ENCODE peak calls at places on chromosomes 6 and 20, in nine cellular contexts. I is heart left ventricle, N is A549, J is uterus, D is transverse colon, R is gastrocnemius medialis, M is ovary, X is IMR-90, L is HCT116. E is an unnamed sample. For H3K9me3 and H3K4me1, the result is how much of the 10 kb centered on the place peaks cover.

GRCh38 chr20:59386819-59387218 is 86.4 kb downstream of the EDN3 start:
- DNase-seq in I (no peak), N (no peak), J (no peak), D (no peak), R (no peak), M (no peak), X (no peak), L (no peak), E (no peak)

GRCh38 chr20:36082516-36082915 is 72.0 kb upstream of the EPB41L1 start:
- DNase-seq in I (no peak), N (peak), J (no peak), D (no peak), R (no peak), M (no peak), X (no peak), L (no peak), E (no peak)

GRCh38 chr20:41261790-41262717 is 55.5 kb downstream of the ZHX3 start:
- DNase-seq in I (no peak), N (no peak), J (no peak), D (no peak), R (no peak), M (no peak), X (peak), L (no peak), E (no peak)

GRCh38 chr20:1993986-1994385 is at the start of gene PDYN:
- DNase-seq in I (no peak), N (no peak), J (no peak), D (no peak), R (no peak), M (no peak), X (no peak), L (no peak), E (no peak)

GRCh38 chr20:25019381-25020155 is 27.0 kb upstream of the APMAP start:
- DNase-seq in I (peak), N (no peak), J (no peak), D (peak), R (peak), M (no peak), X (no peak), L (no peak), E (peak)

GRCh38 chr6:151154418-151154817 is 85.3 kb upstream of the AKAP12 start:
- DNase-seq in I (peak), N (peak), J (no peak), D (peak), R (no peak), M (peak), X (no peak), L (no peak), E (no peak)

GRCh38 chr20:24766826-24767622 is 182.0 kb upstream of the CST7 start:
- DNase-seq in I (no peak), N (no peak), J (no peak), D (no peak), R (no peak), M (peak), X (no peak), L (no peak), E (no peak)

GRCh38 chr6:13229205-13230085 is 98.9 kb downstream of the TBC1D7 start:
- DNase-seq in I (no peak), N (peak), J (no peak), D (no peak), R (no peak), M (no peak), X (no peak), L (peak), E (peak)

GRCh38 chr6:63923139-63923739 is 287.6 kb downstream of the PHF3 start:
- DNase-seq in I (no peak), N (peak), J (no peak), D (no peak), R (no peak), M (no peak), X (peak), L (peak), E (no peak)

GRCh38 chr6:35725721-35726438 is 11.0 kb upstream of the ARMC12 start:
- DNase-seq in I (peak), N (peak), J (peak), D (peak), R (peak), M (peak), X (no peak), L (no peak), E (peak)

GRCh38 chr20:5657190-5657872 is 92.9 kb upstream of the SHLD1 start:
- DNase-seq in I (peak), N (peak), J (peak), D (peak), R (peak), M (peak), X (peak), L (no peak), E (no peak)

GRCh38 chr6:107179004-107179403 is 63.7 kb upstream of the BEND3 start:
- DNase-seq in I (no peak), N (peak), J (no peak), D (no peak), R (no peak), M (no peak), X (peak), L (peak), E (no peak)

GRCh38 chr20:64108731-64109389 is 1.5 kb upstream of the NPBWR2 start:
- DNase-seq in I (peak), N (no peak), J (peak), D (peak), R (peak), M (peak), X (no peak), L (no peak), E (no peak)

GRCh38 chr20:23251779-23252178 is 98.8 kb upstream of the NXT1 start:
- DNase-seq in I (no peak), N (no peak), J (no peak), D (no peak), R (no peak), M (no peak), X (no peak), L (no peak), E (no peak)

GRCh38 chr6:455006-455585 is 63.5 kb downstream of the IRF4 start:
- DNase-seq in I (no peak), N (no peak), J (no peak), D (no peak), R (no peak), M (no peak), X (peak), L (no peak), E (no peak)

GRCh38 chr20:25750765-25751696 is 54.4 kb upstream of the ZNF337 start:
- DNase-seq in I (peak), N (peak), J (peak), D (peak), R (no peak), M (peak), X (peak), L (no peak), E (peak)

DNA sequence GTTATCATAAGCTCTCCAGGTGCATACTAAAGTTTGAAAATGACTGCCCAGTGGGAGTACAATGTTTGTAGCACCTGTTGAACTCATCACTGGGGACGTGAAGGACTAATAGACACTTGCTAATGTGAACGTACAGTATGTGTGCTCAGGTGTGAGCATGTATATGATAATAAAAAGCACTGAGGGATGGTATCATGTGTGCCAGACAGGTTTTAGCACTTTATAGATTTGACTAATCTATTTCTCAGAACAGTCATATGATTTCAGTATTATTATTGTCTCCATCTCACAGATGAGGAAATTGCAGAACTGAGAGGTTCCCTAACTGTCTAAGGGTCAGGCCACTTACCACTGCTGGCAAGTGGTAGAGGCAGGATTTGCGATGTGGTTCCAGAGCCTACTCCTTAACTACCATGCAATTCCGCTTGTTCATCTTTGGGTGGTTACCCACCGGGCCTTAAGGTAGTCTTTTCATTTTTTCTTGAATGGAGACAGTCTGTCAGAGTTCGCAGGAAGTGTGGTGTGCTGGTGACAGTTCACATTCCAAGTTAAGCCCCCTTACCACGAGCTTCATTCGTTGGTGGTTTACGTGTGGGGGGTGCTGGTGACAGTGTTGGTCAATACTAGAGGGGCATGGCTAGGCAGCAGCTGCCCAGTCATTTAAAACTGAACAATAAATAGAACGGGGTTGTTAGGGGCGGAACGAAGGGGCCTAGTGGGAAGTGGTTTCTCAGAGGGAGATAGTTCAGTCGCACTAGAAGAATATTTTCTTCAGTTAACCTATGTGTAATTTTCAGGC is 46.8 kb downstream of the RREB1 start:
- DNase-seq in I (no peak), N (no peak), J (no peak), D (no peak), R (no peak), M (no peak), X (no peak), L (no peak), E (no peak)
- TF ChIP-seq POLR2A in I (no peak), N (no peak), J (no peak), D (no peak), R (no peak), M (no peak), X (no peak), L (no peak), E (no peak)

DNA sequence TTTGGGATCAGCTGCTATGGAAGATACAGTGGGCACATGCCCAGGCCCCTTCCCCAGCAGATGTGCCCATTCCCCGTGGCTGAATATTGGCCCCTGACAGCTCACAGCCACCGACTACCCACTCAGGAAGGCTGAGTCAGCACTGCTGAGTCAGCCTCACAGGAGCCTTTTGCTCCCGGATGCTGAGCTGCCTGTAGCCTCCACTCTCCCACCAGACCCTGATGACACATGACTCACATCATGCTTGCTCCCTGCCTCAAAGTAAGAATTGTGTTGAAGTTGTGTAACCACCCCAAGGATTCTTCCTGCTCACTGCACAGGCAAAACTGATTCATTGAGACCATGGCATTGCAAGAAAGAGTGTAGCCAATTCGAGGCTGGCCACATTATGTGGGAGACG is 556.8 kb upstream of the CDH4 start:
- DNase-seq in I (no peak), N (peak), J (no peak), D (no peak), R (no peak), M (no peak), X (peak), L (no peak), E (no peak)
- H3K9me3 ChIP-seq in I (under half), N (under half), J (under half), D (under half), R (under half), M (under half), X (under half), L (under half), E (under half)

DNA sequence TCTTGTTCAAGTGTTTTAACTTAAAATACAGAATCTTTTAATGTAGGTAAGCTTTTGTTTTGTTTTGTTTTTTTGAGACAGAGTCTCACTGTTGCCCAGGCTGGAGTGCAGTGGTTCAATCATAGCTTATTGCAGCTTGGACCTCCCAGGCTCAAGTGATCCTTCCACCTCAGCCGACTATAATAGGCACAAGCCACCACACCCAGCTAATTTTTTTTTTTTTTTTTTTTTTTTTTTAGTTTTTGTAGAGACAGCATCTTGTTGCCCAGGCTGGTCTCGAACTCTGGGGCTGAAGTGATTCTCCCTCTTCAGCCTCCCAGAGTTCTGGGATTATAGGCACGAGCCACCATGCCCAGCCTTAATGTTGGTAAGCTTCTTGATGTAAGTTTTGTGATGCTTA is 3.3 kb downstream of the EFHC1 start:
- DNase-seq in I (no peak), N (no peak), J (no peak), D (no peak), R (no peak), M (no peak), X (no peak), L (no peak), E (no peak)
- H3K4me1 ChIP-seq in I (under half), N (under half), J (under half), D (under half), R (under half), M (under half), X (under half), L (under half), E (under half)

DNA sequence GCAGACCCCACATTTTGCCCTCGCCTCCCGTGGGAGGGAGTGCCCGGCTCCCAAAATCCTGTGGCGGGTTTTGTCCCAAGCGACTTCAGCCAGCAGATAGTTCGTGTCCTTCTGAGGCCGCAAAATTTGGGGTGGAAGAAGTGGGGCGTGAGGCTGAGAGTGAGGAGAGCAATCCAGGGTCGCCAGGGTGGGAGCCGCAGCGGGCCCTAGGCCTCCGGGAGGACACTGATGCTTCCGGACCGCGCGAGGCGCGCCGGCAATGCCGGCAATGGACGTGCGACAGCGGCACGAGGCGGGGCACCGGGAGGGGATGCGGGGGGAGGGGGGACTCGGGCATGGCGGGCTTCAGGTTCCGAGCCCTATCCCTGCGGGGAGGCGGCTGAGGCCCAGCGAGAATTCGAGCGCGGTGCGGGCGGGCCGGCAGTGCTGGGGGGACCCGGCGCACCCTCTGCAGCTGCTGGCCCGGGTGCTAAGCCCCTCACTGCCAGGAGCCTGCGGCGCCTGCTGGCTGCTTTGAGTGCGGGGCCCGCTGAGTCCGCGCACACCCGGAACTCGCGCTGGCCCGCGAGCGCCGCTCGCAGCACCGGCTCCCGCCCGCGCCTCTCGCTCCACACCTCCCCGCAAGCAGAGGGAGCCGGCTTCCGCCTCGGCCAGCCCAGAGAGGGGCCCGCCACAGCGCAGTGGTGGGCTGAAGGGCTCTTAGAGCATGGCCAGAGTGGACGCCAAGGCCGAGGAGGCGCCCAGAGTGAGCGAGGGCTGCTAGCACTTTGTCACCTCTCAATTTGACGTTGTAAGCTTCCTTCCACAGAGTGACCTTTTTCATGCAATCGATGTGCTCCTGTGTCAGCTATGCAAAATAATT is 143.8 kb downstream of the LPA start:
- DNase-seq in I (peak), N (peak), J (peak), D (peak), R (peak), M (peak), X (peak), L (no peak), E (peak)
- TF ChIP-seq POLR2A in I (no peak), N (peak), J (no peak), D (peak), R (no peak), M (no peak), X (no peak), L (no peak), E (peak)

DNA sequence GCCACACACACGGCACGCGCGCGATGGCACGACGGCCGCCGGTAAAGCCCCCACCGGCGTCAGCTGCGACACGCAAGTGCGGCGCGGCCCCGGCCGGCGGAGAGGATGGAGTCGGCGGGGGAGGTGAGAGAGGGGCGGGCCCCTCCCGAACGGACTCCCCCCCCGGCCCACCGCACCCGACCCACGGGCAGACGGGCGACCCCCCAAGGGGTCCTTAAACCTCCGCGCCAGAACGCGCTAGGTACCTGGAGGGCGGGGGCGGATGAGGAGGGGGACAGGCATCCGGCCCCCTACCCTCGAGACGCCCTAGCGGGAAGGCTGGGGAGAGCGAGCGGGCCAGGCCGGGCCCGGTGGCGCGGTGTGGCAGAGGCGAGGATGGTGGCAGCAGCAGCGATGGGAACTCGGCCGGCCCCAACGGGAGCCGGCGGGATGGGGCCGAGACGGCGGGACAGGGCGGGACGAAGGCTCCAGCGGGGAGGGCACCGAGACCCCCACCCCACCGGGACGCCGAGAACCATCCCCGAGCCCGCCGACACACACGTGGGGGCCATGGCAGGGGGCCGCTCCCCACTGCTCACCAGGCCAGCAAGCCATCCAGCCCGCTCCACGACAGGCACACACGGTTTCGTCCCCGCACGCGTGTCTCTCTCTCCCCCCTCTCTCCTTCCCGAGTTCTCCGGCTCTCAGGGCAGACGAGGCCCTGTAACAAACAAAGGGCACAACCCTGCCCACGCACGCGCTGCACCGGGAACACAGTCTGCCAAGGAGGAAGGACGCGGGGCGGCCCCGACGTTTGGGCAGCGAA is 1515.4 kb upstream of the DEFB115 start:
- DNase-seq in I (no peak), N (no peak), J (no peak), D (no peak), R (no peak), M (no peak), X (no peak), L (no peak), E (no peak)
- H3K9me3 ChIP-seq in I (under half), N (under half), J (under half), D (under half), R (under half), M (under half), X (under half), L (under half), E (under half)

GRCh38 chr20:46799781-46800180 is 90.3 kb downstream of the SLC2A10 start:
- DNase-seq in I (no peak), N (no peak), J (no peak), D (no peak), R (no peak), M (no peak), X (no peak), L (no peak), E (no peak)

GRCh38 chr20:46803446-46804020 is 91.1 kb upstream of the EYA2 start:
- DNase-seq in I (no peak), N (no peak), J (no peak), D (no peak), R (peak), M (no peak), X (no peak), L (no peak), E (no peak)

GRCh38 chr20:46800405-46800804 is 91.0 kb downstream of the SLC2A10 start:
- DNase-seq in I (no peak), N (no peak), J (no peak), D (no peak), R (no peak), M (no peak), X (no peak), L (no peak), E (no peak)

GRCh38 chr20:46802696-46803445 is 91.8 kb upstream of the EYA2 start:
- DNase-seq in I (no peak), N (no peak), J (no peak), D (no peak), R (no peak), M (no peak), X (no peak), L (no peak), E (no peak)

GRCh38 chr20:46801003-46801702 is 91.7 kb downstream of the SLC2A10 start:
- DNase-seq in I (no peak), N (no peak), J (no peak), D (no peak), R (no peak), M (no peak), X (no peak), L (no peak), E (no peak)
- H3K4me1 ChIP-seq in I (under half), N (under half), J (under half), D (under half), R (under half), M (under half), X (under half), L (under half), E (under half)

GRCh38 chr6:33279971-33280511 is 3.1 kb downstream of the B3GALT4 start:
- DNase-seq in I (no peak), N (peak), J (no peak), D (no peak), R (peak), M (no peak), X (peak), L (peak), E (no peak)
- TF ChIP-seq POLR2A in I (no peak), N (no peak), J (no peak), D (no peak), R (no peak), M (no peak), X (no peak), L (no peak), E (no peak)

GRCh38 chr6:22476811-22477210 is 92.6 kb upstream of the HDGFL1 start:
- DNase-seq in I (no peak), N (no peak), J (no peak), D (no peak), R (no peak), M (no peak), X (peak), L (no peak), E (no peak)
- H3K9me3 ChIP-seq in I (under half), N (under half), J (under half), D (under half), R (under half), M (under half), X (under half), L (under half), E (under half)

GRCh38 chr6:89562114-89562815 is 76.3 kb downstream of the LYRM2 start:
- DNase-seq in I (no peak), N (no peak), J (peak), D (no peak), R (no peak), M (no peak), X (no peak), L (no peak), E (no peak)
- H3K4me1 ChIP-seq in I (under half), N (under half), J (under half), D (under half), R (under half), M (under half), X (under half), L (under half), E (under half)

GRCh38 chr20:45912344-45912682 is 358 bp upstream of the PLTP start:
- DNase-seq in I (no peak), N (no peak), J (no peak), D (no peak), R (no peak), M (no peak), X (no peak), L (no peak), E (no peak)

GRCh38 chr20:45909336-45909808 is 2.6 kb downstream of the PLTP start:
- DNase-seq in I (no peak), N (no peak), J (peak), D (no peak), R (no peak), M (no peak), X (no peak), L (no peak), E (no peak)

GRCh38 chr20:45909817-45910669 is 1.9 kb downstream of the PLTP start:
- DNase-seq in I (no peak), N (no peak), J (peak), D (no peak), R (no peak), M (peak), X (no peak), L (no peak), E (no peak)

GRCh38 chr20:45911486-45912343 is at the start of gene PLTP:
- DNase-seq in I (peak), N (no peak), J (peak), D (peak), R (peak), M (peak), X (peak), L (no peak), E (peak)

GRCh38 chr20:45910670-45911485 is 1.1 kb downstream of the PLTP start:
- DNase-seq in I (peak), N (peak), J (peak), D (peak), R (peak), M (peak), X (peak), L (peak), E (peak)
- TF ChIP-seq POLR2A in I (no peak), N (no peak), J (peak), D (peak), R (peak), M (peak), X (no peak), L (no peak), E (peak)